ENCODE peak calls at places on chromosomes 13 and 19, in seven cellular contexts. O is bronchial epithelial cell, W is tibial artery, G is body of pancreas, J is hepatocyte, Y is hepatic stellate cell, B is HCEC 1CT. V is an unnamed sample.

GRCh38 chr19:33456845-33457220 is 64.8 kb downstream of the PEPD start:
- DNase-seq in O (no peak), W (no peak), G (no peak), J (no peak), Y (no peak), B (no peak), V (no peak)

GRCh38 chr13:110447058-110447511 is 114.4 kb downstream of the RAB20 start:
- DNase-seq in O (no peak), W (no peak), G (peak), J (no peak), Y (no peak), B (peak), V (no peak)

GRCh38 chr19:16342002-16342715 is 17.5 kb downstream of the KLF2 start:
- DNase-seq in O (no peak), W (peak), G (no peak), J (peak), Y (no peak), B (no peak), V (no peak)

GRCh38 chr13:104310861-104311260 is 1244.6 kb upstream of the SLC10A2 start:
- DNase-seq in O (peak), W (no peak), G (no peak), J (no peak), Y (no peak), B (no peak), V (peak)

GRCh38 chr19:38290631-38291147 is 13.4 kb upstream of the C19orf33 start:
- DNase-seq in O (peak), W (no peak), G (peak), J (peak), Y (peak), B (peak), V (no peak)

GRCh38 chr13:99572921-99573320 is 71.6 kb downstream of the TM9SF2 start:
- DNase-seq in O (no peak), W (no peak), G (no peak), J (no peak), Y (no peak), B (no peak), V (no peak)

GRCh38 chr19:3151563-3152430 is 16.0 kb downstream of the GNA15 start:
- DNase-seq in O (peak), W (no peak), G (no peak), J (no peak), Y (no peak), B (peak), V (no peak)

GRCh38 chr13:84686973-84687372 is 804.7 kb upstream of the SLITRK1 start:
- DNase-seq in O (no peak), W (no peak), G (peak), J (no peak), Y (no peak), B (no peak), V (no peak)

GRCh38 chr13:110819203-110820014 is 95.5 kb downstream of the ANKRD10 start:
- DNase-seq in O (peak), W (peak), G (peak), J (peak), Y (peak), B (peak), V (peak)

GRCh38 chr19:43476606-43477005 is 11.2 kb upstream of the LYPD3 start:
- DNase-seq in O (no peak), W (no peak), G (no peak), J (no peak), Y (peak), B (peak), V (no peak)

GRCh38 chr13:33441015-33441414 is 155.5 kb upstream of the STARD13 start:
- DNase-seq in O (peak), W (no peak), G (peak), J (peak), Y (peak), B (peak), V (peak)

GRCh38 chr19:4052114-4052992 is 14.3 kb downstream of the ZBTB7A start:
- DNase-seq in O (peak), W (no peak), G (peak), J (peak), Y (no peak), B (no peak), V (peak)

GRCh38 chr13:36131931-36132297 is 732 bp upstream of the DCLK1 start:
- DNase-seq in O (no peak), W (peak), G (peak), J (peak), Y (no peak), B (no peak), V (no peak)

GRCh38 chr19:12825259-12826131 is 8.9 kb downstream of the RTBDN start:
- DNase-seq in O (no peak), W (no peak), G (no peak), J (peak), Y (peak), B (no peak), V (no peak)

GRCh38 chr19:4015705-4016402 is 8.3 kb downstream of the PIAS4 start:
- DNase-seq in O (no peak), W (no peak), G (peak), J (peak), Y (no peak), B (no peak), V (no peak)

GRCh38 chr19:5131866-5132561 is 163.1 kb downstream of the KDM4B start:
- DNase-seq in O (peak), W (no peak), G (peak), J (peak), Y (no peak), B (no peak), V (peak)

GRCh38 chr19:32870981-32871451 is 1.4 kb upstream of the SLC7A9 start:
- DNase-seq in O (no peak), W (no peak), G (no peak), J (no peak), Y (no peak), B (no peak), V (no peak)

GRCh38 chr13:95335667-95336066 is 34.4 kb upstream of the ABCC4 start:
- DNase-seq in O (no peak), W (no peak), G (no peak), J (no peak), Y (no peak), B (peak), V (no peak)

GRCh38 chr19:3458595-3459284 is 21.6 kb downstream of the SMIM24 start:
- DNase-seq in O (no peak), W (peak), G (no peak), J (peak), Y (peak), B (no peak), V (no peak)

GRCh38 chr19:53132231-53132991 is at the start of gene ZNF415:
- DNase-seq in O (peak), W (peak), G (peak), J (peak), Y (peak), B (no peak), V (peak)

GRCh38 chr19:33235269-33235995 is 9.8 kb upstream of the SLC7A10 start:
- DNase-seq in O (peak), W (peak), G (peak), J (peak), Y (peak), B (peak), V (peak)

GRCh38 chr19:6861683-6862286 is 25.6 kb upstream of the ADGRE1 start:
- DNase-seq in O (peak), W (no peak), G (no peak), J (no peak), Y (no peak), B (no peak), V (peak)

GRCh38 chr13:66673401-66673800 is 556.7 kb downstream of the PCDH9 start:
- DNase-seq in O (no peak), W (no peak), G (no peak), J (no peak), Y (no peak), B (peak), V (peak)

GRCh38 chr19:49896863-49897621 is at the start of gene IL4I1:
- DNase-seq in O (no peak), W (peak), G (no peak), J (no peak), Y (peak), B (peak), V (no peak)

GRCh38 chr19:5218963-5219530 is 121.6 kb downstream of the PTPRS start:
- DNase-seq in O (no peak), W (no peak), G (no peak), J (no peak), Y (no peak), B (no peak), V (no peak)

V was measured in foreskin keratinocyte.